ENCODE peak calls at places on chromosome 15, in five cellular contexts. One of them, this sample, is unnamed.

GRCh38 chr15:59191855-59192237 is 14.8 kb upstream of the LDHAL6B start:
- DNase-seq in HFF-Myc: peak; percentile 87
- DNase-seq in epithelial cell of proximal tubule: peak; percentile 96
- DNase-seq in fibroblast of lung: peak; percentile 98
- DNase-seq in cardiac fibroblast: peak; percentile 80
- DNase-seq in this sample: peak; percentile 98

GRCh38 chr15:78037328-78037727 is 40.2 kb downstream of the TBC1D2B start:
- DNase-seq in HFF-Myc: no peak
- DNase-seq in epithelial cell of proximal tubule: no peak
- DNase-seq in fibroblast of lung: no peak
- DNase-seq in cardiac fibroblast: no peak
- DNase-seq in this sample: no peak

GRCh38 chr15:66565141-66565595 is 630 bp downstream of the LCTL start:
- DNase-seq in HFF-Myc: no peak
- DNase-seq in epithelial cell of proximal tubule: no peak
- DNase-seq in fibroblast of lung: no peak
- DNase-seq in cardiac fibroblast: no peak
- DNase-seq in this sample: no peak

GRCh38 chr15:78243076-78243475 is 8.7 kb upstream of the ACSBG1 start:
- DNase-seq in HFF-Myc: no peak
- DNase-seq in epithelial cell of proximal tubule: no peak
- DNase-seq in fibroblast of lung: no peak
- DNase-seq in cardiac fibroblast: no peak
- DNase-seq in this sample: no peak

GRCh38 chr15:73237910-73238309 is 130.8 kb downstream of the HCN4 start:
- DNase-seq in HFF-Myc: no peak
- DNase-seq in epithelial cell of proximal tubule: no peak
- DNase-seq in fibroblast of lung: no peak
- DNase-seq in cardiac fibroblast: no peak
- DNase-seq in this sample: no peak

GRCh38 chr15:86231864-86232801 is 152.5 kb downstream of the AGBL1 start:
- DNase-seq in HFF-Myc: no peak
- DNase-seq in epithelial cell of proximal tubule: no peak
- DNase-seq in fibroblast of lung: peak; percentile 31
- DNase-seq in cardiac fibroblast: peak; percentile 24
- DNase-seq in this sample: peak; percentile 62

GRCh38 chr15:67225336-67225735 is 29.1 kb downstream of the AAGAB start:
- DNase-seq in HFF-Myc: no peak
- DNase-seq in epithelial cell of proximal tubule: no peak
- DNase-seq in fibroblast of lung: peak; percentile 56
- DNase-seq in cardiac fibroblast: peak; percentile 63
- DNase-seq in this sample: peak; percentile 89

GRCh38 chr15:62153228-62153627 is 11.9 kb downstream of the C2CD4B start:
- DNase-seq in HFF-Myc: no peak
- DNase-seq in epithelial cell of proximal tubule: no peak
- DNase-seq in fibroblast of lung: no peak
- DNase-seq in cardiac fibroblast: no peak
- DNase-seq in this sample: no peak

GRCh38 chr15:51349156-51349844 is 7.8 kb downstream of the GLDN start:
- DNase-seq in HFF-Myc: no peak
- DNase-seq in epithelial cell of proximal tubule: no peak
- DNase-seq in fibroblast of lung: peak; percentile 14
- DNase-seq in cardiac fibroblast: peak; percentile 34
- DNase-seq in this sample: no peak

GRCh38 chr15:74141591-74141990 is 11.2 kb downstream of the ISLR2 start:
- DNase-seq in HFF-Myc: no peak
- DNase-seq in epithelial cell of proximal tubule: no peak
- DNase-seq in fibroblast of lung: peak; percentile 19
- DNase-seq in cardiac fibroblast: peak; percentile 26
- DNase-seq in this sample: no peak

GRCh38 chr15:45168751-45169551 is 18.8 kb downstream of the SHF start:
- DNase-seq in HFF-Myc: no peak
- DNase-seq in epithelial cell of proximal tubule: no peak
- DNase-seq in fibroblast of lung: no peak
- DNase-seq in cardiac fibroblast: no peak
- DNase-seq in this sample: no peak

GRCh38 chr15:29736745-29737023 is 85.6 kb downstream of the TJP1 start:
- DNase-seq in HFF-Myc: no peak
- DNase-seq in epithelial cell of proximal tubule: peak; percentile 68
- DNase-seq in fibroblast of lung: peak; percentile 51
- DNase-seq in cardiac fibroblast: peak; percentile 21
- DNase-seq in this sample: peak; percentile 68

GRCh38 chr15:67923647-67923971 is 83.8 kb upstream of the RNU6-1 start:
- DNase-seq in HFF-Myc: no peak
- DNase-seq in epithelial cell of proximal tubule: no peak
- DNase-seq in fibroblast of lung: no peak
- DNase-seq in cardiac fibroblast: peak; percentile 74
- DNase-seq in this sample: no peak

GRCh38 chr15:98866503-98866902 is 141.1 kb downstream of the PGPEP1L start:
- DNase-seq in HFF-Myc: no peak
- DNase-seq in epithelial cell of proximal tubule: no peak
- DNase-seq in fibroblast of lung: peak; percentile 94
- DNase-seq in cardiac fibroblast: peak; percentile 75
- DNase-seq in this sample: no peak

GRCh38 chr15:72797834-72798233 is 14.3 kb upstream of the ADPGK start:
- DNase-seq in HFF-Myc: no peak
- DNase-seq in epithelial cell of proximal tubule: no peak
- DNase-seq in fibroblast of lung: no peak
- DNase-seq in cardiac fibroblast: no peak
- DNase-seq in this sample: no peak

GRCh38 chr15:95712785-95713184 is 617.7 kb upstream of the NR2F2 start:
- DNase-seq in HFF-Myc: no peak
- DNase-seq in epithelial cell of proximal tubule: no peak
- DNase-seq in fibroblast of lung: peak; percentile 54
- DNase-seq in cardiac fibroblast: no peak
- DNase-seq in this sample: no peak

GRCh38 chr15:51731549-51732267 is 5.7 kb downstream of the LYSMD2 start:
- DNase-seq in HFF-Myc: no peak
- DNase-seq in epithelial cell of proximal tubule: no peak
- DNase-seq in fibroblast of lung: peak; percentile 50
- DNase-seq in cardiac fibroblast: peak; percentile 80
- DNase-seq in this sample: no peak

GRCh38 chr15:94671845-94672524 is 440.6 kb downstream of the MCTP2 start:
- DNase-seq in HFF-Myc: no peak
- DNase-seq in epithelial cell of proximal tubule: no peak
- DNase-seq in fibroblast of lung: peak; percentile 57
- DNase-seq in cardiac fibroblast: peak; percentile 45
- DNase-seq in this sample: no peak

GRCh38 chr15:55741592-55742497 is 1.1 kb downstream of the PRTG start:
- DNase-seq in HFF-Myc: no peak
- DNase-seq in epithelial cell of proximal tubule: no peak
- DNase-seq in fibroblast of lung: no peak
- DNase-seq in cardiac fibroblast: peak; percentile 7
- DNase-seq in this sample: peak; percentile 4

GRCh38 chr15:89808160-89808870 is 6.3 kb downstream of the ANPEP start:
- DNase-seq in HFF-Myc: no peak
- DNase-seq in epithelial cell of proximal tubule: no peak
- DNase-seq in fibroblast of lung: no peak
- DNase-seq in cardiac fibroblast: no peak
- DNase-seq in this sample: no peak

GRCh38 chr15:43527016-43527801 is 9.8 kb downstream of the MAP1A start:
- DNase-seq in HFF-Myc: no peak
- DNase-seq in epithelial cell of proximal tubule: no peak
- DNase-seq in fibroblast of lung: no peak
- DNase-seq in cardiac fibroblast: no peak
- DNase-seq in this sample: no peak

GRCh38 chr15:73326157-73326556 is 42.6 kb downstream of the HCN4 start:
- DNase-seq in HFF-Myc: no peak
- DNase-seq in epithelial cell of proximal tubule: no peak
- DNase-seq in fibroblast of lung: no peak
- DNase-seq in cardiac fibroblast: no peak
- DNase-seq in this sample: no peak

GRCh38 chr15:63156708-63157065 is 590 bp downstream of the RPS27L start:
- DNase-seq in HFF-Myc: no peak
- DNase-seq in epithelial cell of proximal tubule: peak; percentile 63
- DNase-seq in fibroblast of lung: peak; percentile 43
- DNase-seq in cardiac fibroblast: peak; percentile 44
- DNase-seq in this sample: peak; percentile 34

GRCh38 chr15:48925714-48926223 is 38.0 kb downstream of the SHC4 start:
- DNase-seq in HFF-Myc: peak; percentile 88
- DNase-seq in epithelial cell of proximal tubule: peak; percentile 33
- DNase-seq in fibroblast of lung: peak; percentile 94
- DNase-seq in cardiac fibroblast: peak; percentile 72
- DNase-seq in this sample: peak; percentile 94

GRCh38 chr15:80615783-80616391 is 79.2 kb upstream of the ABHD17C start:
- DNase-seq in HFF-Myc: no peak
- DNase-seq in epithelial cell of proximal tubule: peak; percentile 10
- DNase-seq in fibroblast of lung: peak; percentile 54
- DNase-seq in cardiac fibroblast: peak; percentile 96
- DNase-seq in this sample: peak; percentile 85

GRCh38 chr15:73346735-73347312 is 21.9 kb downstream of the HCN4 start:
- DNase-seq in HFF-Myc: peak; percentile 5
- DNase-seq in epithelial cell of proximal tubule: no peak
- DNase-seq in fibroblast of lung: peak; percentile 27
- DNase-seq in cardiac fibroblast: peak; percentile 40
- DNase-seq in this sample: peak; percentile 78

GRCh38 chr15:42863572-42864239 is 56.9 kb downstream of the TTBK2 start:
- DNase-seq in HFF-Myc: no peak
- DNase-seq in epithelial cell of proximal tubule: no peak
- DNase-seq in fibroblast of lung: peak; percentile 16
- DNase-seq in cardiac fibroblast: peak; percentile 13
- DNase-seq in this sample: no peak

GRCh38 chr15:78985859-78986470 is 41.1 kb upstream of the CTSH start:
- DNase-seq in HFF-Myc: no peak
- DNase-seq in epithelial cell of proximal tubule: no peak
- DNase-seq in fibroblast of lung: no peak
- DNase-seq in cardiac fibroblast: no peak
- DNase-seq in this sample: no peak

GRCh38 chr15:38084289-38084688 is 149.8 kb downstream of the TMCO5A start:
- DNase-seq in HFF-Myc: no peak
- DNase-seq in epithelial cell of proximal tubule: no peak
- DNase-seq in fibroblast of lung: peak; percentile 77
- DNase-seq in cardiac fibroblast: no peak
- DNase-seq in this sample: peak; percentile 50

GRCh38 chr15:83287541-83288027 is 3.1 kb upstream of the BNC1 start:
- DNase-seq in HFF-Myc: peak; percentile 80
- DNase-seq in epithelial cell of proximal tubule: no peak
- DNase-seq in fibroblast of lung: peak; percentile 99
- DNase-seq in cardiac fibroblast: peak; percentile 93
- DNase-seq in this sample: peak; percentile 80

GRCh38 chr15:42670441-42670840 is 66.5 kb downstream of the CDAN1 start:
- DNase-seq in HFF-Myc: peak; percentile 16
- DNase-seq in epithelial cell of proximal tubule: no peak
- DNase-seq in fibroblast of lung: no peak
- DNase-seq in cardiac fibroblast: no peak
- DNase-seq in this sample: no peak

GRCh38 chr15:45377630-45378148 is 655 bp downstream of the GATM start:
- DNase-seq in HFF-Myc: no peak
- DNase-seq in epithelial cell of proximal tubule: no peak
- DNase-seq in fibroblast of lung: no peak
- DNase-seq in cardiac fibroblast: no peak
- DNase-seq in this sample: no peak

GRCh38 chr15:39140060-39140604 is 440.7 kb upstream of the THBS1 start:
- DNase-seq in HFF-Myc: peak; percentile 87
- DNase-seq in epithelial cell of proximal tubule: no peak
- DNase-seq in fibroblast of lung: peak; percentile 98
- DNase-seq in cardiac fibroblast: peak; percentile 94
- DNase-seq in this sample: peak; percentile 70

GRCh38 chr15:28021281-28022039 is 77.7 kb downstream of the OCA2 start:
- DNase-seq in HFF-Myc: peak; percentile 10
- DNase-seq in epithelial cell of proximal tubule: peak; percentile 63
- DNase-seq in fibroblast of lung: peak; percentile 86
- DNase-seq in cardiac fibroblast: peak; percentile 52
- DNase-seq in this sample: peak; percentile 9

GRCh38 chr15:75927601-75928000 is 23.9 kb downstream of the FBXO22 start:
- DNase-seq in HFF-Myc: no peak
- DNase-seq in epithelial cell of proximal tubule: no peak
- DNase-seq in fibroblast of lung: peak; percentile 70
- DNase-seq in cardiac fibroblast: no peak
- DNase-seq in this sample: no peak

GRCh38 chr15:75925440-75925839 is 21.8 kb downstream of the FBXO22 start:
- DNase-seq in HFF-Myc: no peak
- DNase-seq in epithelial cell of proximal tubule: no peak
- DNase-seq in fibroblast of lung: no peak
- DNase-seq in cardiac fibroblast: no peak
- DNase-seq in this sample: no peak

GRCh38 chr15:75929799-75930565 is 26.3 kb downstream of the FBXO22 start:
- DNase-seq in HFF-Myc: no peak
- DNase-seq in epithelial cell of proximal tubule: no peak
- DNase-seq in fibroblast of lung: no peak
- DNase-seq in cardiac fibroblast: no peak
- DNase-seq in this sample: peak; percentile 39

GRCh38 chr15:75930866-75931265 is 27.2 kb downstream of the FBXO22 start:
- DNase-seq in HFF-Myc: no peak
- DNase-seq in epithelial cell of proximal tubule: no peak
- DNase-seq in fibroblast of lung: no peak
- DNase-seq in cardiac fibroblast: peak; percentile 29
- DNase-seq in this sample: no peak

GRCh38 chr15:75928680-75929608 is 25.3 kb downstream of the FBXO22 start:
- DNase-seq in HFF-Myc: no peak
- DNase-seq in epithelial cell of proximal tubule: no peak
- DNase-seq in fibroblast of lung: peak; percentile 25
- DNase-seq in cardiac fibroblast: peak; percentile 52
- DNase-seq in this sample: peak; percentile 60
- TF ChIP-seq CTCF in HFF-Myc: peak; percentile 41
- TF ChIP-seq CTCF in epithelial cell of proximal tubule: peak; percentile 51
- TF ChIP-seq CTCF in fibroblast of lung: peak; percentile 29
- TF ChIP-seq CTCF in cardiac fibroblast: peak; percentile 50
- TF ChIP-seq CTCF in this sample: peak; percentile 63

GRCh38 chr15:65518633-65519285 is 1.3 kb upstream of the DPP8 start:
- DNase-seq in HFF-Myc: no peak
- DNase-seq in epithelial cell of proximal tubule: no peak
- DNase-seq in fibroblast of lung: no peak
- DNase-seq in cardiac fibroblast: no peak
- DNase-seq in this sample: no peak

GRCh38 chr15:65516997-65517865 is at the start of gene DPP8:
- DNase-seq in HFF-Myc: peak; percentile 80
- DNase-seq in epithelial cell of proximal tubule: peak; percentile 63
- DNase-seq in fibroblast of lung: peak; percentile 95
- DNase-seq in cardiac fibroblast: peak; percentile 96
- DNase-seq in this sample: peak; percentile 95

GRCh38 chr15:65519781-65520299 is 2.4 kb upstream of the DPP8 start:
- DNase-seq in HFF-Myc: no peak
- DNase-seq in epithelial cell of proximal tubule: no peak
- DNase-seq in fibroblast of lung: no peak
- DNase-seq in cardiac fibroblast: no peak
- DNase-seq in this sample: no peak

GRCh38 chr15:65521355-65521754 is 3.9 kb upstream of the DPP8 start:
- DNase-seq in HFF-Myc: no peak
- DNase-seq in epithelial cell of proximal tubule: no peak
- DNase-seq in fibroblast of lung: no peak
- DNase-seq in cardiac fibroblast: no peak
- DNase-seq in this sample: no peak

GRCh38 chr15:65517866-65518207 is 348 bp upstream of the DPP8 start:
- DNase-seq in HFF-Myc: no peak
- DNase-seq in epithelial cell of proximal tubule: peak; percentile 29
- DNase-seq in fibroblast of lung: no peak
- DNase-seq in cardiac fibroblast: no peak
- DNase-seq in this sample: no peak
- H3K4me3 ChIP-seq in HFF-Myc: peak overlapping the region; percentile 99
- H3K4me3 ChIP-seq in epithelial cell of proximal tubule: peak overlapping the region; percentile 92
- H3K4me3 ChIP-seq in fibroblast of lung: peak overlapping the region; percentile 94
- H3K4me3 ChIP-seq in cardiac fibroblast: peak overlapping the region; percentile 100
- H3K4me3 ChIP-seq in this sample: peak overlapping the region; percentile 99

GRCh38 chr15:31442203-31443090 is 115.8 kb downstream of the KLF13 start:
- DNase-seq in HFF-Myc: peak; percentile 48
- DNase-seq in epithelial cell of proximal tubule: peak; percentile 15
- DNase-seq in fibroblast of lung: peak; percentile 89
- DNase-seq in cardiac fibroblast: peak; percentile 83
- DNase-seq in this sample: peak; percentile 94
- TF ChIP-seq CTCF in HFF-Myc: peak; percentile 31
- TF ChIP-seq CTCF in epithelial cell of proximal tubule: peak; percentile 11
- TF ChIP-seq CTCF in fibroblast of lung: peak; percentile 43
- TF ChIP-seq CTCF in cardiac fibroblast: peak; percentile 67
- TF ChIP-seq CTCF in this sample: peak; percentile 29

GRCh38 chr15:69391046-69391757 is 22.9 kb upstream of the KIF23 start:
- DNase-seq in HFF-Myc: no peak
- DNase-seq in epithelial cell of proximal tubule: no peak
- DNase-seq in fibroblast of lung: no peak
- DNase-seq in cardiac fibroblast: no peak
- DNase-seq in this sample: peak; percentile 77
- H3K4me3 ChIP-seq in HFF-Myc: no peak overlapping the region
- H3K4me3 ChIP-seq in epithelial cell of proximal tubule: no peak overlapping the region
- H3K4me3 ChIP-seq in fibroblast of lung: no peak overlapping the region
- H3K4me3 ChIP-seq in cardiac fibroblast: no peak overlapping the region
- H3K4me3 ChIP-seq in this sample: no peak overlapping the region